ENCODE peak calls at places on chromosomes 13 and 19, in five cellular contexts. A is left lung; H is body of pancreas; T is cardiac muscle cell; U is CD8-positive, alpha-beta T cell. I is an unnamed sample.

GRCh38 chr13:99929866-99930265 is 41.7 kb downstream of the ZIC5 start:
- DNase-seq in A (no peak), T (no peak), H (no peak), U (no peak), I (no peak)

GRCh38 chr13:81916471-81916870 is 1575.5 kb upstream of the SPRY2 start:
- DNase-seq in H (no peak), T (no peak), A (no peak), U (no peak), I (no peak)

GRCh38 chr19:13507053-13507611 is 853 bp upstream of the CACNA1A start:
- DNase-seq in T (peak), H (no peak), A (no peak), U (no peak), I (no peak)

GRCh38 chr19:30830875-30831274 is 458.7 kb downstream of the ZNF536 start:
- DNase-seq in U (no peak), H (no peak), T (no peak), A (no peak), I (no peak)

GRCh38 chr19:43148233-43148632 is 38.1 kb downstream of the PSG5 start:
- DNase-seq in H (no peak), T (peak), U (no peak), A (no peak), I (no peak)

GRCh38 chr19:16579381-16579780 is 7.2 kb upstream of the SLC35E1 start:
- DNase-seq in U (no peak), A (no peak), T (no peak), H (no peak), I (no peak)

GRCh38 chr19:14413765-14414171 is 5.4 kb downstream of the DDX39A start:
- DNase-seq in A (no peak), U (no peak), T (peak), H (no peak), I (no peak)

GRCh38 chr13:35881360-35881759 is 249.8 kb downstream of the DCLK1 start:
- DNase-seq in U (no peak), H (no peak), A (no peak), T (peak), I (peak)

GRCh38 chr13:101258071-101258470 is 158.2 kb downstream of the NALCN start:
- DNase-seq in A (no peak), T (peak), H (no peak), U (no peak), I (no peak)

GRCh38 chr13:76764429-76764828 is 121.8 kb downstream of the KCTD12 start:
- DNase-seq in A (peak), H (peak), U (no peak), T (peak), I (no peak)

GRCh38 chr19:16834747-16835146 is 5.5 kb downstream of the SIN3B start:
- DNase-seq in T (no peak), A (no peak), H (no peak), U (no peak), I (no peak)

GRCh38 chr13:114235697-114236096 is 1.0 kb downstream of the CDC16 start:
- DNase-seq in A (no peak), H (no peak), T (no peak), U (no peak), I (no peak)

GRCh38 chr13:106089251-106089940 is 446.1 kb downstream of the EFNB2 start:
- DNase-seq in U (no peak), T (no peak), A (no peak), H (no peak), I (no peak)

GRCh38 chr13:26508885-26509284 is 48.6 kb upstream of the WASF3 start:
- DNase-seq in A (no peak), H (peak), T (peak), U (no peak), I (no peak)

GRCh38 chr19:39995794-39996193 is 1.1 kb upstream of the ZNF546 start:
- DNase-seq in H (no peak), U (no peak), A (no peak), T (no peak), I (no peak)

GRCh38 chr19:2274937-2275535 is 6.9 kb downstream of the PEAK3 start:
- DNase-seq in T (peak), H (peak), U (peak), A (peak), I (no peak)

GRCh38 chr19:2276429-2276989 is 5.5 kb downstream of the PEAK3 start:
- DNase-seq in A (no peak), U (no peak), T (no peak), H (no peak), I (no peak)

GRCh38 chr19:2275588-2276428 is 6.2 kb downstream of the PEAK3 start:
- DNase-seq in H (no peak), U (no peak), T (no peak), A (peak), I (no peak)

GRCh38 chr19:2273356-2274184 is 8.4 kb downstream of the PEAK3 start:
- DNase-seq in H (peak), A (peak), T (peak), U (peak), I (no peak)

GRCh38 chr19:2274185-2274711 is 7.7 kb downstream of the PEAK3 start:
- DNase-seq in T (no peak), U (no peak), H (no peak), A (no peak), I (no peak)
- H3K4me3 ChIP-seq in T (no peak), U (no peak), H (no peak), A (no peak), I (peak)

GRCh38 chr13:45196622-45197021 is 4.2 kb downstream of the KCTD4 start:
- DNase-seq in H (no peak), T (peak), A (no peak), U (no peak), I (no peak)

GRCh38 chr13:45191874-45192273 is 9.0 kb downstream of the KCTD4 start:
- DNase-seq in T (no peak), U (no peak), H (no peak), A (no peak), I (no peak)

GRCh38 chr13:45195421-45195820 is 5.4 kb downstream of the KCTD4 start:
- DNase-seq in T (no peak), A (no peak), H (no peak), U (no peak), I (no peak)

GRCh38 chr13:45196091-45196490 is 4.8 kb downstream of the KCTD4 start:
- DNase-seq in T (peak), U (no peak), A (no peak), H (no peak), I (no peak)

GRCh38 chr13:45194081-45194939 is 6.5 kb downstream of the KCTD4 start:
- DNase-seq in H (peak), T (peak), A (no peak), U (no peak), I (no peak)
- TF ChIP-seq CTCF in H (peak), T (peak), A (no peak), U (no peak), I (no peak)

GRCh38 chr19:47661571-47661970 is 51.7 kb upstream of the EHD2 start:
- DNase-seq in A (no peak), U (no peak), T (peak), H (no peak), I (no peak)
- H3K4me3 ChIP-seq in A (no peak), U (no peak), T (no peak), H (no peak), I (no peak)

DNA sequence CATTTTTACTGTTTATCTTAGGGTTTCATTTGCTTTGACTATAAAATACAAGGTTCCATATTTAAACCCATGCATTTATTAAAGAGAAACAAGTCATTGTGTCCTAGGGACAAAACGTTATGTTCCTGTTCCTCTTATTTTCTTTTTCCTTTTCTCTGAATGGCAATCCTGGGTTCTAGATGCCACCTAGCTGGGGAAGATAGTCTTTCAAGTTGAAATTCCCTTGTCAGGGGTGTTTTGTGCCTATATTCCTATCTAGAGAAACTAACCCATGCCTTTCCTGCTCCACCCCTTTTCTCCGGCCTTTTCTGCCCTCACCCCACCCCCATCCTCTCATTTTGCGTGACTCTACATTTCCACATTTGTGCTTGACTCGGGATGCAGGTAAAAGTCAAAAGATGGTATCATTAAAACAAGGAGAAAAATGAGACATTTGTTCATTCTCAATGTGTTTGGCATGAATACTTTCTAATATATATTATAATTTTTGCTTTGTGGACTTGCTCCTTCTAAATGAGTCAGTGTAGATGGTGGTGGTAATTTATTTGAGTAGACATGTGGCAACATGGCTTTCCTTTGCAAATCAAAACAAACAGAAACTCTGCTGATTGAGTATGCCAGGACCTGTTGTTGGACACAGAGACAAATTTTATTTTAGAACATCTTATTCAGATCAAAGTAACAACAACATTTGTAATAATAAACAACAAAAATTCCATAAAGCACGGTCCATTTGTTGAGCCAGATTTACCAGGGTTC is 26.8 kb upstream of the STARD13 start:
- DNase-seq in T (peak), U (no peak), H (no peak), A (no peak), I (no peak)
- TF ChIP-seq CTCF in T (peak), U (no peak), H (peak), A (no peak), I (peak)

DNA sequence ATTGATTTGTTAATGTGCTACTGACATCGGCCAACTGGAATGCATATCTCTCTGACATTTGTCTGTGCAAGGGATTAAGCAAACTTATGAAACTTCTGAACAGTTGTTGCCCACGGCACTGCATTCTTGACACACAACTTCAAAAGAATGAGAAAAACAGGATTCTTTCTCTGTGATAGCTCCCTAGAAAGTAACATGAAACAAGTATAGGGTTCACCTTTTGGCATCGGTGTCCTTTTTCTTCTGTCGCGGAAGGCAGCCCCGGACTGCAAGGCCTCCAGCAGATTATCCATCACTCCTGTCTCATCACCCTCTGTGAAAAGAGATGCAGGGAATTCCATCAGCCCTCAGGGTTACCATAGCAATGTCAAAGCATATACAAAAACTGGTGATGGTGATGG is 389.2 kb downstream of the DIAPH3 start:
- DNase-seq in T (peak), U (no peak), H (no peak), A (no peak), I (no peak)
- H3K4me3 ChIP-seq in T (no peak), U (no peak), H (no peak), A (no peak), I (no peak)

GRCh38 chr13:70104481-70104880 is 3.1 kb upstream of the ATXN8OS start:
- DNase-seq in U (no peak), T (no peak), A (no peak), H (no peak), I (no peak)

DNA sequence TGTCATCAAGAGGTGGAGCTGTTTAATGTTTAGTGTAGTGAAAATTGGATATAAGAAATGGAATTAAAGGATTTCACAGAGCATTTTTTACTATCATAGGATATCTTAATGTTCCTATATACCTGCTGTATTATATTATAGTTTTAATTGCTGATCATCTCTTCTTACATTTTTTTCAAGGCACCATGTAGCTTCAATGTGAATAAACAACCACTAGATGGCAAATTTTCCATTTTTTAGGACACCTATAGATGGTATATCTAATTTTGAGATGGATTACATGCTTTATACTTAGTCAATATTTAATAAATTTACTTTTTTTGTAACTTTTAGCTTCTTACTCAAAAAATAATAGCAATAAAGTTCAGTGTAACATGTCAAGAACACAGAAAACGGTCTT is 9.0 kb upstream of the ATXN8OS start:
- DNase-seq in H (no peak), T (no peak), U (no peak), A (no peak), I (no peak)
- TF ChIP-seq CTCF in H (peak), T (no peak), U (no peak), A (no peak), I (no peak)

GRCh38 chr13:80342541-80343371 is 1.8 kb upstream of the SPRY2 start:
- DNase-seq in A (peak), U (peak), H (peak), T (peak), I (no peak)
- H3K4me3 ChIP-seq in A (peak), U (peak), H (no peak), T (peak), I (peak)

GRCh38 chr13:41533676-41534075 is 76.3 kb downstream of the RGCC start:
- DNase-seq in H (no peak), A (no peak), U (no peak), T (peak), I (no peak)
- TF ChIP-seq CTCF in H (no peak), A (no peak), U (no peak), T (no peak), I (no peak)

DNA sequence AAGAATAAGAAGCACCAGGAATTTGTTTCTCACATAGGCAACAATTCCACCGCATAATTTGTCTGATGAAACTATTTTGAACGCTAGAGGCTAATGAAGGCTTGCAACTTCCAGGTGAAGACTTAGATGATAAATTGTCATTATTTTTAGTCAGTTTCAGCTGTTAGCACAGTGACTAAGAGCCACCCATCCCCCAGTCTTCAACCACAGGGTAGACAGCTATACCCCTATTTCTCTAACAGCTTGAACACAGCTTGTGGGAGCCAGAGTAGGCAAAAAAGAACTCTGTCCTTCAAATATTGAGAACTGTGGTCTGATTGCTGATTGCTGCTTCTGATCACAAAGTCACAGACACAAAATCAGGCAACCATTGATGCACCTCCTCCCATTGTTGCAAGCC is 1124.8 kb upstream of the PRR20A start:
- DNase-seq in A (no peak), U (no peak), T (no peak), H (no peak), I (no peak)
- H3K4me3 ChIP-seq in A (no peak), U (no peak), T (no peak), H (no peak), I (no peak)